ENCODE peak calls at places on chromosome 13, in nine cellular contexts. U is EL; H is hepatic stellate cell; P is effector memory CD8-positive, alpha-beta T cell; W is left lung; M is suprapubic skin; S is tibial nerve; G is IMR-90; Q is non-pigmented ciliary epithelial cell. R is an unnamed sample.

GRCh38 chr13:32453981-32454380 is 26.1 kb upstream of the N4BP2L1 start:
- DNase-seq in S (no peak), M (no peak), Q (no peak), G (peak), W (no peak), H (no peak), U (no peak), P (no peak), R (peak)

GRCh38 chr13:20182231-20182846 is 10.4 kb downstream of the GJB2 start:
- DNase-seq in U (peak), P (peak), W (no peak), Q (peak), G (peak), H (peak), M (no peak), S (peak), R (peak)

GRCh38 chr13:24463078-24463477 is 49.5 kb downstream of the PARP4 start:
- DNase-seq in P (no peak), H (no peak), M (no peak), Q (no peak), G (no peak), U (no peak), S (no peak), W (no peak), R (no peak)

GRCh38 chr13:25310891-25311290 is 9.5 kb downstream of the NUP58 start:
- DNase-seq in U (no peak), P (no peak), W (no peak), M (no peak), H (no peak), Q (no peak), G (no peak), S (no peak), R (no peak)

GRCh38 chr13:79581870-79582315 is 100.9 kb downstream of the NDFIP2 start:
- DNase-seq in W (peak), H (no peak), U (peak), G (peak), Q (no peak), P (no peak), M (no peak), S (no peak), R (no peak)

GRCh38 chr13:101628900-101629299 is 176.4 kb downstream of the ITGBL1 start:
- DNase-seq in M (no peak), P (no peak), W (no peak), S (no peak), G (no peak), U (no peak), Q (no peak), H (no peak), R (no peak)

GRCh38 chr13:74751739-74752138 is 617.5 kb upstream of the KLF12 start:
- DNase-seq in S (no peak), P (no peak), W (no peak), H (no peak), G (no peak), M (no peak), Q (no peak), U (no peak), R (no peak)

GRCh38 chr13:59950201-59950730 is 213.5 kb downstream of the DIAPH3 start:
- DNase-seq in P (no peak), H (no peak), S (no peak), W (no peak), U (no peak), Q (no peak), M (no peak), G (peak), R (peak)

GRCh38 chr13:41013834-41014233 is 5.3 kb downstream of the ELF1 start:
- DNase-seq in U (no peak), G (no peak), P (no peak), S (no peak), W (no peak), M (no peak), H (no peak), Q (no peak), R (no peak)

GRCh38 chr13:110616103-110617101 is 1.1 kb downstream of the NAXD start:
- DNase-seq in H (peak), P (no peak), S (no peak), W (no peak), Q (no peak), G (peak), M (no peak), U (peak), R (peak)

GRCh38 chr13:94272038-94272437 is 207.4 kb downstream of the DCT start:
- DNase-seq in M (no peak), W (no peak), G (peak), U (no peak), P (no peak), S (no peak), H (no peak), Q (no peak), R (no peak)

GRCh38 chr13:73136776-73137175 is 78.0 kb downstream of the KLF5 start:
- DNase-seq in Q (no peak), M (no peak), W (no peak), S (no peak), P (no peak), G (peak), H (no peak), U (no peak), R (no peak)

GRCh38 chr13:102892504-102892903 is 46.7 kb downstream of the ERCC5 start:
- DNase-seq in Q (no peak), G (no peak), W (no peak), P (no peak), U (no peak), M (no peak), S (no peak), H (no peak), R (no peak)